ENCODE peak calls at places on chromosomes 12 and 14, in five cellular contexts. One of them, this sample, is unnamed.

GRCh38 chr14:61178226-61179060 is 102.7 kb downstream of the TMEM30B start:
- DNase-seq in A549: peak; percentile 84
- DNase-seq in HCT116: peak; percentile 83
- DNase-seq in body of pancreas: no peak
- DNase-seq in prostate gland: no peak
- DNase-seq in this sample: no peak

GRCh38 chr14:60723218-60724079 is 702 bp downstream of the SIX4 start:
- DNase-seq in body of pancreas: peak; percentile 52
- DNase-seq in prostate gland: peak; percentile 38
- DNase-seq in HCT116: no peak
- DNase-seq in A549: peak; percentile 28
- DNase-seq in this sample: peak; percentile 50

GRCh38 chr12:40870981-40871380 is 178.7 kb downstream of the CNTN1 start:
- DNase-seq in A549: no peak
- DNase-seq in prostate gland: no peak
- DNase-seq in body of pancreas: no peak
- DNase-seq in HCT116: no peak
- DNase-seq in this sample: no peak

GRCh38 chr14:92040431-92041040 is 677 bp upstream of the TRIP11 start:
- DNase-seq in A549: peak; percentile 55
- DNase-seq in prostate gland: peak; percentile 24
- DNase-seq in HCT116: peak; percentile 12
- DNase-seq in body of pancreas: peak; percentile 58
- DNase-seq in this sample: no peak

GRCh38 chr14:49767473-49768300 is at the start of gene KLHDC2:
- DNase-seq in body of pancreas: peak; percentile 93
- DNase-seq in prostate gland: peak; percentile 87
- DNase-seq in A549: peak; percentile 65
- DNase-seq in HCT116: peak; percentile 59
- DNase-seq in this sample: peak; percentile 91

GRCh38 chr12:25796523-25797000 is 161.9 kb upstream of the RASSF8 start:
- DNase-seq in body of pancreas: no peak
- DNase-seq in prostate gland: no peak
- DNase-seq in HCT116: no peak
- DNase-seq in A549: no peak
- DNase-seq in this sample: no peak

GRCh38 chr12:121989266-121989950 is 32.3 kb upstream of the BCL7A start:
- DNase-seq in prostate gland: peak; percentile 27
- DNase-seq in body of pancreas: no peak
- DNase-seq in A549: no peak
- DNase-seq in HCT116: no peak
- DNase-seq in this sample: no peak

GRCh38 chr12:1594045-1594294 is 411 bp downstream of the FBXL14 start:
- DNase-seq in body of pancreas: peak; percentile 74
- DNase-seq in A549: peak; percentile 28
- DNase-seq in prostate gland: peak; percentile 54
- DNase-seq in HCT116: no peak
- DNase-seq in this sample: peak; percentile 60

GRCh38 chr12:6330999-6331714 is 10.7 kb downstream of the TNFRSF1A start:
- DNase-seq in body of pancreas: no peak
- DNase-seq in prostate gland: no peak
- DNase-seq in A549: no peak
- DNase-seq in HCT116: no peak
- DNase-seq in this sample: no peak

GRCh38 chr12:65152586-65152985 is 16.8 kb upstream of the LEMD3 start:
- DNase-seq in A549: no peak
- DNase-seq in HCT116: no peak
- DNase-seq in prostate gland: no peak
- DNase-seq in body of pancreas: no peak
- DNase-seq in this sample: no peak

GRCh38 chr14:98138666-98139065 is 1133.3 kb downstream of the BCL11B start:
- DNase-seq in A549: peak; percentile 13
- DNase-seq in prostate gland: peak; percentile 41
- DNase-seq in body of pancreas: no peak
- DNase-seq in HCT116: peak; percentile 1
- DNase-seq in this sample: peak; percentile 59

DNA sequence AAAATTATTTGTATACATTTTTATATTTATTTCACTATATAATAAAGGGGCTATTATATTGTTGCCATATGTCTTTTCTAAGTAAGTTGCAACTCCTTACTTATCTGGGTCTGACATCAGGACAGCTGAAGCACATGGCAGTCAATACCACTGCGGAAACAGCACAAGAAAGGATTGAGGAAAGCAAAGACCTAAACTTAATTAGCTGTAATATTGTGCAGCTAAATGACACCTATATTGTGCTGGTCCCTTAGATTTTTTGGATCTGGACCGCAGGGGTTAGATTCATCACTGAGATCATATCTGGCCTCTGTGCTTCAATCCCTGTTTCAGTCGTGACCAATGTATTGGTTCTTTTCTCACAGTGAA is 359.6 kb upstream of the DIO2 start:
- DNase-seq in HCT116: no peak
- DNase-seq in body of pancreas: no peak
- DNase-seq in A549: no peak
- DNase-seq in prostate gland: no peak
- DNase-seq in this sample: no peak
- H3K27ac ChIP-seq in HCT116: no peak overlapping the region
- H3K27ac ChIP-seq in body of pancreas: no peak overlapping the region
- H3K27ac ChIP-seq in A549: no peak overlapping the region
- H3K27ac ChIP-seq in prostate gland: no peak overlapping the region
- H3K27ac ChIP-seq in this sample: no peak overlapping the region

DNA sequence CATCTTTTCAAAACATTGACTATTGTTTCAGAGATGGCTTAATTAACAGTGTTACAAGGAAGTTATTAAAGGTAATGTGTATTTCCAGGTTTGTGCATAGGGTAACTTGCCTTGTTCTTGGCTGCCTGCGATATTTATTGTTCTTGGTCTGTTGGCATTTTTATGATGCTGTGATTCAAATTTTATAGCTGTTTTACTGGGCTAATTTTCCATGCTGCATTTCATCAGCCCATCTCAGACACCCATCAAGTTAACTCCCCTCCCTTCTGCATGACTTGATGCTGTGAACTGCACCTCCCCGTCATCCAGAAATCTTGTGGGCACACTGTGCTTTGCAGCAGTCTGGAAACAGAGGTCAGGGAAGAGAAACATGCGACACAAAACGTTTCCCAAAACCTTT is 1049.2 kb downstream of the AACS start:
- DNase-seq in body of pancreas: no peak
- DNase-seq in HCT116: no peak
- DNase-seq in prostate gland: peak; percentile 13
- DNase-seq in A549: no peak
- DNase-seq in this sample: no peak
- TF ChIP-seq CTCF in body of pancreas: no peak
- TF ChIP-seq CTCF in HCT116: no peak
- TF ChIP-seq CTCF in prostate gland: no peak
- TF ChIP-seq CTCF in A549: no peak
- TF ChIP-seq CTCF in this sample: no peak

GRCh38 chr12:120231316-120232011 is 30.6 kb upstream of the RPLP0 start:
- DNase-seq in HCT116: peak; percentile 97
- DNase-seq in A549: peak; percentile 94
- DNase-seq in body of pancreas: peak; percentile 88
- DNase-seq in prostate gland: no peak
- DNase-seq in this sample: no peak
- TF ChIP-seq POLR2A in HCT116: no peak
- TF ChIP-seq POLR2A in A549: no peak
- TF ChIP-seq POLR2A in body of pancreas: no peak
- TF ChIP-seq POLR2A in prostate gland: peak; percentile 18
- TF ChIP-seq POLR2A in this sample: no peak

GRCh38 chr12:18375131-18375530 is 113.8 kb downstream of the PIK3C2G start:
- DNase-seq in HCT116: no peak
- DNase-seq in prostate gland: no peak
- DNase-seq in A549: no peak
- DNase-seq in body of pancreas: no peak
- DNase-seq in this sample: no peak
- H3K27ac ChIP-seq in HCT116: no peak overlapping the region
- H3K27ac ChIP-seq in prostate gland: no peak overlapping the region
- H3K27ac ChIP-seq in A549: no peak overlapping the region
- H3K27ac ChIP-seq in body of pancreas: no peak overlapping the region
- H3K27ac ChIP-seq in this sample: no peak overlapping the region

GRCh38 chr12:107318554-107318803 is 225.1 kb upstream of the CRY1 start:
- DNase-seq in HCT116: no peak
- DNase-seq in A549: no peak
- DNase-seq in prostate gland: no peak
- DNase-seq in body of pancreas: no peak
- DNase-seq in this sample: no peak

GRCh38 chr12:107320031-107320928 is 226.9 kb upstream of the CRY1 start:
- DNase-seq in prostate gland: peak; percentile 82
- DNase-seq in HCT116: no peak
- DNase-seq in A549: peak; percentile 82
- DNase-seq in body of pancreas: peak; percentile 21
- DNase-seq in this sample: peak; percentile 30

GRCh38 chr12:107318804-107319535 is 225.6 kb upstream of the CRY1 start:
- DNase-seq in HCT116: no peak
- DNase-seq in body of pancreas: peak; percentile 14
- DNase-seq in A549: no peak
- DNase-seq in prostate gland: peak; percentile 19
- DNase-seq in this sample: peak; percentile 18

GRCh38 chr12:107319536-107320030 is 226.2 kb upstream of the CRY1 start:
- DNase-seq in HCT116: no peak
- DNase-seq in prostate gland: peak; percentile 15
- DNase-seq in body of pancreas: no peak
- DNase-seq in A549: no peak
- DNase-seq in this sample: no peak

DNA sequence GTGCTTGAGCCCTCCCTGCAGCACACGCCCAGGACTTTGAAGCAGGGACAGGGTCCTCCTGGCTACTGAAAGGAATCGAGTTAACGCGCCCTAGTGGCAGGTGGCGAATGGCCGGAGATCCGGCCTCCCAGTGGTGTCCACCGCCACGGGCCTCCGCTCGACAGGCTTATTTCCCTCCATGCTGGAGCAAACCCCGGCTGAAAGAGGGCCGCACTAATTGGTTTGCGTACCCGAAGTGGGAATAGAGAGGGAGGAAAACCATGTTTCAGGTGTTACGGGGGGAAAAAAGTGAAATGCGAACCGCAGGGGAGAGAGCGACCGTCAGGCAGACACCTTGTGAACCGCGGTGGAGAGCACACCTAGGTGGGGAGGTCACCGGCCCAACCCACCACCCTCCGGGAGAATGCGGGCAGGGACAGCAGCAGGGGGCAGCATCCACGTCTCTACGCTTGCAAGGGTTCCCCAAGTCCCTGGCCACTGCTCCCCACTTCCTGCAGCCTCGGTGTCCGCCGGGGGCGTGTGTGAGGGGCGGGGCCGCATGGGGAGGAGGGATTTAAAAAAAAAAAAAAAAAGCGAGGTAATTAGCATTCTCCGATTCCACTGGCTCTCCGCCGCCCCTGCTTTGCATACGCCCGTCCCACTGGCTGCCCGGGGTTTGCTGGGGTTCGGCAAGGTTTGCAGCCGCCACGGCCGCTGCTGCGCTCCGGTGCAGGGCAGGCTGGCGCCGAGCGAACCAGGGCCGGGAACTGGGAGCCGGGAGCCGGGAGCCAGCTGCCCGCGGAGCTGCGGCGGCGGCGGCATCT is 224.6 kb upstream of the CRY1 start:
- DNase-seq in HCT116: peak; percentile 78
- DNase-seq in A549: peak; percentile 95
- DNase-seq in body of pancreas: peak; percentile 82
- DNase-seq in prostate gland: peak; percentile 94
- DNase-seq in this sample: peak; percentile 90
- TF ChIP-seq CTCF in HCT116: peak; percentile 64
- TF ChIP-seq CTCF in A549: peak; percentile 60
- TF ChIP-seq CTCF in body of pancreas: no peak
- TF ChIP-seq CTCF in prostate gland: peak; percentile 37
- TF ChIP-seq CTCF in this sample: no peak

DNA sequence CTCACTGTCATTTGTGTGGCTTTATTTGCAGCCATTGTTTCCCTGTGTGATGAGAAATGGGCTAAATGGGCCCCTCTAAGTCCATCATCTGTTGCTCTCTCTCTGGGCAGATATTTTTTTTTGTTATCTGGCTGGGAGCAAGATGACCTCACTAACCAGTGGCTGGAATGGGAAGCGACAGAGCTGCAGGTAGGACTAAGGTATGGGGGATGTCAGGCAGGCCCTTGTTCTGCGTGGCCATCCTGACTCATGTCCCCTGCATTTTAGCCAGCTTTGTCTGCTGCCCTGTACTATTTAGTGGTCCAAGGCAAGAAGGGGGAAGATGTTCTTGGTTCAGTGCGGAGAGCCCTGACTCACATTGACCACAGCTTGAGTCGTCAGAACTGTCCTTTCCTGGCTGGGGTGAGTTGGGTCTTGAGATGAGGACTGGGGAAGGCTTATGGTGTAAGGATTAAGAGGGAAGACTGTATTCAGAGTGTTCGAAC is 1.3 kb downstream of the MARS1 start:
- DNase-seq in A549: no peak
- DNase-seq in prostate gland: no peak
- DNase-seq in body of pancreas: no peak
- DNase-seq in HCT116: no peak
- DNase-seq in this sample: no peak
- TF ChIP-seq POLR2A in A549: no peak
- TF ChIP-seq POLR2A in prostate gland: no peak
- TF ChIP-seq POLR2A in body of pancreas: no peak
- TF ChIP-seq POLR2A in HCT116: no peak
- TF ChIP-seq POLR2A in this sample: no peak

GRCh38 chr12:54017027-54017788 is 8.4 kb downstream of the HOXC8 start:
- DNase-seq in prostate gland: no peak
- DNase-seq in HCT116: no peak
- DNase-seq in A549: peak; percentile 83
- DNase-seq in body of pancreas: peak; percentile 39
- DNase-seq in this sample: no peak

GRCh38 chr12:54019111-54019811 is 9.0 kb upstream of the HOXC6 start:
- DNase-seq in A549: no peak
- DNase-seq in prostate gland: no peak
- DNase-seq in HCT116: no peak
- DNase-seq in body of pancreas: no peak
- DNase-seq in this sample: no peak

GRCh38 chr12:54017845-54018607 is 9.2 kb downstream of the HOXC8 start:
- DNase-seq in A549: peak; percentile 92
- DNase-seq in body of pancreas: peak; percentile 70
- DNase-seq in HCT116: peak; percentile 84
- DNase-seq in prostate gland: no peak
- DNase-seq in this sample: peak; percentile 93

GRCh38 chr12:54019924-54020586 is 8.2 kb upstream of the HOXC6 start:
- DNase-seq in HCT116: no peak
- DNase-seq in A549: no peak
- DNase-seq in body of pancreas: no peak
- DNase-seq in prostate gland: no peak
- DNase-seq in this sample: peak; percentile 58

DNA sequence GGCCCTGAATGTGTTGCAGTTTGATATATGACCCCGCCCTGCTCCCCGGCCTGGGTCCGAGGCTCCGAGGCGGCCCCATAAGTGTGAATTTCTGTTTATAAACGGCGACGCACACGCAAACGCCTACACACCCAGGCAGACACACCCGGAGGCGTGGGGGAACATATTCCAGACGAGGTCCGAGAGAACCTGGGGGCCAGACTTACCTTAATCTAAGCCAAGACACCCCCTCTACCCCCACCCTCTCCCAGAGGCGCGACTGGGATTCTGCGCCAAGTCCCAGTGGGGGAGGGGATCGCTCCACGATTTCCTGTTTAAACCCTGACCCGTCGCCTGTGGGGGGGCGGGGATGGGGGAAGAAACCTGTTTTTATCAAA is 9.6 kb upstream of the HOXC6 start:
- DNase-seq in A549: peak; percentile 39
- DNase-seq in body of pancreas: no peak
- DNase-seq in HCT116: no peak
- DNase-seq in prostate gland: no peak
- DNase-seq in this sample: peak; percentile 79
- H3K27ac ChIP-seq in A549: peak overlapping the region; percentile 99
- H3K27ac ChIP-seq in body of pancreas: no peak overlapping the region
- H3K27ac ChIP-seq in HCT116: peak overlapping the region; percentile 94
- H3K27ac ChIP-seq in prostate gland: no peak overlapping the region
- H3K27ac ChIP-seq in this sample: peak overlapping the region; percentile 89